ENCODE peak calls at places on chromosomes 13 and 19, in four cellular contexts. S is stomach, N is psoas muscle, Z is PC-3. Q is an unnamed sample.

GRCh38 chr13:103539265-103539664 is 473.0 kb upstream of the SLC10A2 start:
- DNase-seq in S (no peak), N (no peak), Z (no peak), Q (no peak)

GRCh38 chr19:13099073-13099999 is 3.3 kb downstream of the LYL1 start:
- DNase-seq in S (peak), N (peak), Z (no peak), Q (no peak)

GRCh38 chr13:113837554-113838355 is 26.1 kb downstream of the GAS6 start:
- DNase-seq in S (peak), N (peak), Z (peak), Q (peak)

GRCh38 chr13:40571338-40571737 is 95.1 kb downstream of the FOXO1 start:
- DNase-seq in S (no peak), N (no peak), Z (no peak), Q (no peak)

GRCh38 chr19:1066748-1067340 is at the start of gene ARHGAP45:
- DNase-seq in S (peak), N (peak), Z (peak), Q (no peak)

GRCh38 chr19:49133621-49134454 is 14.5 kb downstream of the PPFIA3 start:
- DNase-seq in S (peak), N (no peak), Z (no peak), Q (no peak)

GRCh38 chr19:40611900-40612698 is 10.9 kb downstream of the LTBP4 start:
- DNase-seq in S (no peak), N (no peak), Z (no peak), Q (no peak)

GRCh38 chr13:35857769-35858168 is 273.4 kb downstream of the DCLK1 start:
- DNase-seq in S (no peak), N (no peak), Z (no peak), Q (no peak)

GRCh38 chr13:50129923-50130685 is 114.9 kb downstream of the KCNRG start:
- DNase-seq in S (no peak), N (peak), Z (peak), Q (no peak)

GRCh38 chr13:50712469-50712868 is 131.0 kb downstream of the DLEU7 start:
- DNase-seq in S (no peak), N (no peak), Z (no peak), Q (no peak)

GRCh38 chr19:51242881-51243280 is 8.0 kb upstream of the SIGLECL1 start:
- DNase-seq in S (no peak), N (no peak), Z (no peak), Q (no peak)

GRCh38 chr13:98549006-98549727 is 27.7 kb downstream of the STK24 start:
- DNase-seq in S (no peak), N (no peak), Z (peak), Q (no peak)

GRCh38 chr19:10858204-10858828 is 10.1 kb downstream of the C19orf38 start:
- DNase-seq in S (no peak), N (no peak), Z (peak), Q (no peak)

GRCh38 chr13:96519380-96519779 is 429.5 kb downstream of the HS6ST3 start:
- DNase-seq in S (no peak), N (no peak), Z (peak), Q (no peak)
- H3K27ac ChIP-seq in S (no peak), N (no peak), Z (no peak), Q (no peak)

GRCh38 chr19:58229255-58229639 is 533 bp downstream of the ZNF544 start:
- DNase-seq in S (no peak), N (no peak), Z (peak), Q (no peak)
- TF ChIP-seq CTCF in S (no peak), N (no peak), Z (peak), Q (no peak)

GRCh38 chr13:25301347-25302113 is at the start of gene NUP58:
- DNase-seq in S (peak), N (peak), Z (peak), Q (peak)
- H3K27ac ChIP-seq in S (peak), N (peak), Z (peak), Q (peak)

DNA sequence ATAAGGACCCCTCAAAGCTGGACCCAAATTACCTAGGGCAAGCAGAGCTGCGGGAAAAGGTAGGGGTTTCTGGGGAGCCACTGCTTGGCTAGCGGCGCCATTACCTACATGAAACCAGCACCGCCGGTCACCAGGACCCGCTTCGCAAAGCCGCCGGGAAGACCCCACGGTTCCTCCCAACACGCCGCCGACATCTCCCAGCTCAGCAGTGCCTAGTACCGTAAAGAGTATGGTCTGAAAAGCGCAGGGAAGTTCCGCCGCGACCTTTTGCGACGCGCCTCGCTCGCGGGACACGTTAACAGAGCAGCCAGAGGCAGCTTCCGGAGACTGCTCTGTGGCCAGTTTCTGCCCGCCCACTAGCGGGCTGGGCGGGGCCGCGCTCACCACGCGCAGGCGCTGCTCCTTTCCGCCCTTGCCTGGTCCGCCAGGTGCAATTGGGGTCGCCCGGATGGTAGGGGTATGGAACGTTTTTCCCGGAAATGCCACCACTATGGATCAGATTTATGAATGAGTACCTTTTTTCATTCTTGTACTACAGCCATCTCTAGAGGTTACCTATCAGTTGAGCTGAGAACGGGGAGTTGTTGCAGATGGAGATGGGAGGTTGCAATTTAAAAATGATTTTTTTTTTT is at the start of gene TGDS:
- DNase-seq in S (peak), N (peak), Z (peak), Q (peak)
- TF ChIP-seq CTCF in S (no peak), N (no peak), Z (no peak), Q (peak)

DNA sequence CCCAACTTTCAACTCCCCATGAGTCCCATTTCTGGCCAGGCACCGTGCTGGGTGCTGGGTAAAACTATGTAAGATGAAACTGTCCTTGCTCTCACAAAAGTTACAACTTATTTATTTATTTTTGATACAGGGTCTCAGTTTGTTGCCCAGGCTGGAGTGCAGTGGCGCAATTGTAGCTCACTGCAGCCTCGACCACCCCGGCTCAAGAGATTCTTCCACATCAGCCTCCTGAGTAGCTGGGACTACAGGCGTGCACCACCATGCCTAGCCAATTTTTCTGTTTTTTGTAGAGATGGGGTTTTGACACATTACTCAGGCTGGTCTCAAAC is 12.9 kb upstream of the CADM4 start:
- DNase-seq in S (no peak), N (no peak), Z (no peak), Q (no peak)
- H3K27ac ChIP-seq in S (no peak), N (no peak), Z (no peak), Q (peak)

Q was measured in dorsolateral prefrontal cortex.